ENCODE peak calls at places on chromosomes 7 and 10, in ten cellular contexts. W is pancreas; V is epithelial cell of prostate; E is adrenal gland; Q is PC-9; R is RWPE1; I is CD8-positive, alpha-beta memory T cell; D is caudate nucleus; T is GM23248; H is IMR-90. B is an unnamed sample.

GRCh38 chr7:24718977-24719491 is 38.2 kb downstream of the GSDME start:
- DNase-seq in W (no peak), V (no peak), E (no peak), Q (peak; percentile 57), R (no peak), I (no peak), D (no peak), T (no peak), H (no peak), B (no peak)

GRCh38 chr10:126407831-126408230 is 19.6 kb upstream of the ADAM12 start:
- DNase-seq in W (no peak), V (no peak), E (no peak), Q (no peak), R (no peak), I (no peak), D (no peak), T (peak; percentile 61), H (no peak), B (no peak)

GRCh38 chr7:128904381-128905197 is 5.9 kb downstream of the KCP start:
- DNase-seq in W (peak; percentile 52), V (no peak), E (no peak), Q (no peak), R (no peak), I (peak; percentile 59), D (no peak), T (peak; percentile 76), H (peak; percentile 56), B (peak; percentile 9)

GRCh38 chr7:95590387-95591248 is 5.7 kb downstream of the PDK4 start:
- DNase-seq in W (no peak), V (no peak), E (no peak), Q (no peak), R (no peak), I (no peak), D (no peak), T (no peak), H (no peak), B (no peak)

GRCh38 chr7:139016931-139017511 is 18.8 kb downstream of the ZC3HAV1L start:
- DNase-seq in W (no peak), V (no peak), E (peak; percentile 71), Q (peak; percentile 51), R (peak; percentile 75), I (peak; percentile 56), D (peak; percentile 14), T (peak; percentile 80), H (peak; percentile 75), B (peak; percentile 63)

GRCh38 chr7:13309535-13309934 is 622.1 kb downstream of the ARL4A start:
- DNase-seq in W (no peak), V (no peak), E (no peak), Q (no peak), R (no peak), I (no peak), D (no peak), T (peak; percentile 18), H (no peak), B (no peak)

GRCh38 chr10:73953665-73954064 is 42.7 kb downstream of the PLAU start:
- DNase-seq in W (no peak), V (no peak), E (no peak), Q (no peak), R (no peak), I (no peak), D (no peak), T (peak; percentile 39), H (no peak), B (no peak)

GRCh38 chr7:71131256-71131752 is 640 bp upstream of the GALNT17 start:
- DNase-seq in W (peak; percentile 84), V (no peak), E (peak; percentile 41), Q (no peak), R (no peak), I (no peak), D (peak; percentile 50), T (peak; percentile 16), H (no peak), B (peak; percentile 10)

GRCh38 chr7:20598479-20599419 is 16.7 kb upstream of the ABCB5 start:
- DNase-seq in W (no peak), V (peak; percentile 45), E (no peak), Q (peak; percentile 71), R (peak; percentile 59), I (peak; percentile 31), D (no peak), T (peak; percentile 67), H (peak; percentile 71), B (no peak)

GRCh38 chr7:17369686-17370426 is 71.4 kb downstream of the AHR start:
- DNase-seq in W (no peak), V (peak; percentile 52), E (peak; percentile 47), Q (peak; percentile 76), R (peak; percentile 80), I (no peak), D (no peak), T (peak; percentile 95), H (peak; percentile 97), B (no peak)

GRCh38 chr10:78199019-78199418 is 165.4 kb downstream of the RPS24 start:
- DNase-seq in W (no peak), V (no peak), E (no peak), Q (no peak), R (no peak), I (no peak), D (no peak), T (no peak), H (no peak), B (no peak)

GRCh38 chr7:94400643-94401042 is 5.9 kb downstream of the COL1A2 start:
- DNase-seq in W (no peak), V (no peak), E (no peak), Q (no peak), R (no peak), I (no peak), D (no peak), T (peak; percentile 75), H (no peak), B (no peak)

GRCh38 chr10:100886099-100886498 is 26.7 kb upstream of the SLF2 start:
- DNase-seq in W (no peak), V (peak; percentile 43), E (no peak), Q (no peak), R (peak; percentile 87), I (no peak), D (no peak), T (no peak), H (no peak), B (no peak)

GRCh38 chr7:158123753-158124152 is 463.9 kb downstream of the PTPRN2 start:
- DNase-seq in W (no peak), V (no peak), E (no peak), Q (no peak), R (no peak), I (no peak), D (no peak), T (no peak), H (no peak), B (no peak)

GRCh38 chr7:68246189-68246633 is 1249.6 kb downstream of the TYW1 start:
- DNase-seq in W (no peak), V (peak; percentile 76), E (no peak), Q (peak; percentile 99), R (peak; percentile 6), I (no peak), D (no peak), T (no peak), H (no peak), B (no peak)
- H3K27ac ChIP-seq in W (no peak overlapping the region), V (peak overlapping the region; percentile 75), E (no peak overlapping the region), Q (peak overlapping the region; percentile 97), R (no peak overlapping the region), I (no peak overlapping the region), D (no peak overlapping the region), T (no peak overlapping the region), H (no peak overlapping the region), B (no peak overlapping the region)

GRCh38 chr10:61834519-61834918 is 67.0 kb upstream of the ARID5B start:
- DNase-seq in W (no peak), V (no peak), E (no peak), Q (peak; percentile 89), R (no peak), I (no peak), D (no peak), T (no peak), H (no peak), B (no peak)
- H3K27ac ChIP-seq in W (peak overlapping the region; percentile 35), V (peak overlapping the region; percentile 67), E (peak overlapping the region; percentile 77), Q (peak overlapping the region; percentile 18), R (peak overlapping the region; percentile 50), I (no peak overlapping the region), D (no peak overlapping the region), T (no peak overlapping the region), H (peak overlapping the region; percentile 39), B (peak overlapping the region; percentile 76)

GRCh38 chr10:32953277-32953927 is 4.6 kb downstream of the ITGB1 start:
- DNase-seq in W (no peak), V (no peak), E (no peak), Q (no peak), R (no peak), I (no peak), D (no peak), T (no peak), H (no peak), B (no peak)
- H3K27ac ChIP-seq in W (no peak overlapping the region), V (peak overlapping the region; percentile 96), E (no peak overlapping the region), Q (no peak overlapping the region), R (no peak overlapping the region), I (peak overlapping the region; percentile 55), D (no peak overlapping the region), T (peak overlapping the region; percentile 96), H (peak overlapping the region; percentile 43), B (peak overlapping the region; percentile 97)

GRCh38 chr7:7761974-7762769 is 43.8 kb upstream of the RPA3 start:
- DNase-seq in W (no peak), V (peak; percentile 12), E (no peak), Q (no peak), R (peak; percentile 38), I (peak; percentile 49), D (no peak), T (peak; percentile 63), H (peak; percentile 59), B (no peak)

GRCh38 chr7:7765422-7765821 is 47.0 kb upstream of the RPA3 start:
- DNase-seq in W (no peak), V (peak; percentile 74), E (no peak), Q (peak; percentile 88), R (peak; percentile 52), I (no peak), D (no peak), T (peak; percentile 3), H (no peak), B (no peak)

GRCh38 chr7:7757576-7757975 is 39.2 kb upstream of the RPA3 start:
- DNase-seq in W (no peak), V (no peak), E (no peak), Q (no peak), R (no peak), I (no peak), D (no peak), T (no peak), H (no peak), B (no peak)

GRCh38 chr7:7764515-7765138 is 46.2 kb upstream of the RPA3 start:
- DNase-seq in W (no peak), V (peak; percentile 16), E (no peak), Q (peak; percentile 47), R (no peak), I (peak; percentile 39), D (no peak), T (no peak), H (no peak), B (no peak)

DNA sequence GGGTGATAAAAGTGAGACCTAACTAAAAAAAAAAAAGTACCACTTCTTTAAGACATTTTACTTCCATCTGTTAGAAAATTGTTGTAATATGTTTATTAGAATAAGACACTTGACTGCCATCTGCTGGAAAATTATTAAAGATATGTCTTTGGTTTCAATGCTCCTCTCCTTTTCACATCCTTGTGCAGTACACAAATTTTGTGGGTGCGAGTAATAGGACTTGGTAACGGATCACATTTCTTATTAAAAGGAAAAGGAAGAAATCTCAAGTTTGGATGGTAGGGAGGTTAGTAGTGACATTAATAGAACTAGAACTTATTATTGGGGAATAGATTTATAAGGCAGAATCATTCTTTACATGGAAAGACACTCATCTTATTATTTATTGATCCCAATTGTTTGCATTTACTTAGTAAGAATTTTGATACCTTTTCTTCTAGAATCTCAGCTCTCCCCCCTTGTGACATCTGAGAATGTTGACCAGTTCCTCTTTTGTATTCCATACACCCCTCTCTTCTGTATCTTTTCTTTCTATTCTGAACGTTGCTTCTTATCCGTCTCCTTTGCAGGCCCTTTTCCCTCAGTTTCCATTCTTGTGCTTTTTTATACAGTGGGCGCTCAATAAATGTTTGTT is 43.0 kb upstream of the RPA3 start:
- DNase-seq in W (no peak), V (no peak), E (no peak), Q (peak; percentile 54), R (peak; percentile 24), I (peak; percentile 39), D (no peak), T (peak; percentile 74), H (peak; percentile 66), B (no peak)
- H3K27ac ChIP-seq in W (no peak overlapping the region), V (peak overlapping the region; percentile 67), E (no peak overlapping the region), Q (no peak overlapping the region), R (no peak overlapping the region), I (peak overlapping the region; percentile 20), D (no peak overlapping the region), T (peak overlapping the region; percentile 58), H (no peak overlapping the region), B (peak overlapping the region; percentile 74)

B was measured in transverse colon.